ENCODE peak calls at places on chromosome 20, in seven cellular contexts. P is RPMI8226; F is T-helper 2 cell; Q is activated CD8-positive, alpha-beta memory T cell treated with anti-CD3 and anti-CD28 coated beads for 1 hour; K is SJSA1; T is H4; A is A549. W is an unnamed sample.

GRCh38 chr20:9458075-9458818 is 56.1 kb upstream of the LAMP5 start:
- DNase-seq in P (peak), F (no peak), Q (no peak), K (no peak), T (peak), A (peak), W (peak)

GRCh38 chr20:35625584-35626385 is 10.2 kb downstream of the SPAG4 start:
- DNase-seq in P (no peak), F (no peak), Q (no peak), K (no peak), T (no peak), A (no peak), W (no peak)

GRCh38 chr20:37886851-37887297 is 16.1 kb upstream of the VSTM2L start:
- DNase-seq in P (peak), F (no peak), Q (no peak), K (no peak), T (peak), A (no peak), W (no peak)

GRCh38 chr20:9218412-9219001 is 149.6 kb downstream of the PLCB4 start:
- DNase-seq in P (no peak), F (no peak), Q (no peak), K (no peak), T (no peak), A (no peak), W (peak)

GRCh38 chr20:58225490-58226200 is 2.8 kb downstream of the ANKRD60 start:
- DNase-seq in P (no peak), F (no peak), Q (no peak), K (no peak), T (no peak), A (no peak), W (no peak)

GRCh38 chr20:25084616-25085187 is 2.8 kb upstream of the VSX1 start:
- DNase-seq in P (no peak), F (no peak), Q (no peak), K (peak), T (no peak), A (peak), W (no peak)

GRCh38 chr20:47503685-47504084 is 2.0 kb downstream of the NCOA3 start:
- DNase-seq in P (no peak), F (no peak), Q (no peak), K (no peak), T (no peak), A (no peak), W (no peak)

GRCh38 chr20:46104262-46104661 is 13.9 kb upstream of the CD40 start:
- DNase-seq in P (no peak), F (no peak), Q (no peak), K (no peak), T (no peak), A (no peak), W (no peak)

GRCh38 chr20:54110457-54110856 is 40.1 kb upstream of the BCAS1 start:
- DNase-seq in P (no peak), F (no peak), Q (no peak), K (no peak), T (no peak), A (no peak), W (peak)

GRCh38 chr20:34927736-34928135 is 27.9 kb downstream of the GSS start:
- DNase-seq in P (no peak), F (no peak), Q (no peak), K (no peak), T (no peak), A (no peak), W (peak)

GRCh38 chr20:37729909-37730308 is 36.1 kb downstream of the CTNNBL1 start:
- DNase-seq in P (no peak), F (no peak), Q (no peak), K (no peak), T (no peak), A (no peak), W (peak)

GRCh38 chr20:54479138-54479906 is 3.9 kb downstream of the DOK5 start:
- DNase-seq in P (peak), F (no peak), Q (no peak), K (no peak), T (no peak), A (no peak), W (no peak)

GRCh38 chr20:63527184-63527583 is 6.6 kb downstream of the PPDPF start:
- DNase-seq in P (no peak), F (no peak), Q (no peak), K (no peak), T (no peak), A (no peak), W (no peak)

GRCh38 chr20:19975436-19975799 is 41.7 kb upstream of the NAA20 start:
- DNase-seq in P (no peak), F (no peak), Q (no peak), K (peak), T (peak), A (peak), W (peak)

GRCh38 chr20:3712279-3712873 is at the start of gene SIGLEC1:
- DNase-seq in P (no peak), F (no peak), Q (no peak), K (no peak), T (no peak), A (no peak), W (no peak)

GRCh38 chr20:52193133-52193532 is 1.6 kb upstream of the ZFP64 start:
- DNase-seq in P (no peak), F (no peak), Q (no peak), K (no peak), T (no peak), A (no peak), W (no peak)

GRCh38 chr20:51525241-51526104 is 17.0 kb downstream of the NFATC2 start:
- DNase-seq in P (no peak), F (peak), Q (no peak), K (no peak), T (no peak), A (no peak), W (no peak)

GRCh38 chr20:56974499-56975250 is 291.8 kb downstream of the BMP7 start:
- DNase-seq in P (peak), F (no peak), Q (no peak), K (peak), T (peak), A (peak), W (peak)

GRCh38 chr20:32945710-32946221 is 58.5 kb downstream of the SUN5 start:
- DNase-seq in P (peak), F (no peak), Q (no peak), K (no peak), T (no peak), A (peak), W (peak)

GRCh38 chr20:1856419-1856818 is 38.8 kb upstream of the SIRPA start:
- DNase-seq in P (no peak), F (no peak), Q (no peak), K (no peak), T (no peak), A (no peak), W (no peak)

GRCh38 chr20:63434599-63435378 is 37.7 kb downstream of the KCNQ2 start:
- DNase-seq in P (peak), F (peak), Q (peak), K (peak), T (peak), A (peak), W (peak)

GRCh38 chr20:59144179-59144830 is 19.3 kb upstream of the ZNF831 start:
- DNase-seq in P (no peak), F (no peak), Q (no peak), K (no peak), T (no peak), A (no peak), W (no peak)

GRCh38 chr20:44776977-44777376 is 31.3 kb downstream of the KCNK15 start:
- DNase-seq in P (peak), F (no peak), Q (no peak), K (no peak), T (no peak), A (no peak), W (peak)

GRCh38 chr20:25470045-25470444 is 62.6 kb downstream of the GINS1 start:
- DNase-seq in P (peak), F (no peak), Q (no peak), K (no peak), T (peak), A (no peak), W (peak)

GRCh38 chr20:48787861-48788375 is 39.9 kb downstream of the PREX1 start:
- DNase-seq in P (peak), F (no peak), Q (no peak), K (peak), T (peak), A (peak), W (peak)

GRCh38 chr20:57308451-57309410 is 20.9 kb upstream of the SPO11 start:
- DNase-seq in P (no peak), F (no peak), Q (no peak), K (no peak), T (no peak), A (no peak), W (peak)

GRCh38 chr20:830011-830521 is 3.4 kb upstream of the FAM110A start:
- DNase-seq in P (no peak), F (no peak), Q (no peak), K (no peak), T (no peak), A (no peak), W (peak)

GRCh38 chr20:34732523-34732922 is 28.4 kb downstream of the TP53INP2 start:
- DNase-seq in P (no peak), F (no peak), Q (no peak), K (no peak), T (no peak), A (no peak), W (no peak)

W was measured in fibroblast of villous mesenchyme.